ENCODE peak calls at places on chromosomes 1 and 21, in seven cellular contexts. One of them, this sample, is unnamed.
A peak's percentile ranks its signal among the peaks of the same experiment; 100 is the strongest.

GRCh38 chr1:169363046-169363756 is 4.4 kb downstream of the NME7 start:
- DNase-seq in HepG2: no peak
- DNase-seq in MM.1S: no peak
- DNase-seq in GM23248: peak; percentile 84
- DNase-seq in GM23338: no peak
- DNase-seq in fibroblast of lung: peak; percentile 86
- DNase-seq in K562: no peak
- DNase-seq in this sample: no peak

GRCh38 chr1:197986817-197987216 is 69.6 kb downstream of the LHX9 start:
- DNase-seq in HepG2: no peak
- DNase-seq in MM.1S: no peak
- DNase-seq in GM23248: no peak
- DNase-seq in GM23338: no peak
- DNase-seq in fibroblast of lung: no peak
- DNase-seq in K562: no peak
- DNase-seq in this sample: no peak

GRCh38 chr1:156423422-156424352 is 54.7 kb downstream of the RHBG start:
- DNase-seq in HepG2: no peak
- DNase-seq in MM.1S: no peak
- DNase-seq in GM23248: no peak
- DNase-seq in GM23338: no peak
- DNase-seq in fibroblast of lung: no peak
- DNase-seq in K562: peak; percentile 75
- DNase-seq in this sample: no peak

GRCh38 chr1:206002833-206003532 is at the start of gene RAB7B:
- DNase-seq in HepG2: no peak
- DNase-seq in MM.1S: no peak
- DNase-seq in GM23248: peak; percentile 92
- DNase-seq in GM23338: no peak
- DNase-seq in fibroblast of lung: peak; percentile 69
- DNase-seq in K562: no peak
- DNase-seq in this sample: no peak

GRCh38 chr1:9844106-9844505 is 20.3 kb upstream of the CLSTN1 start:
- DNase-seq in HepG2: no peak
- DNase-seq in MM.1S: no peak
- DNase-seq in GM23248: peak; percentile 66
- DNase-seq in GM23338: no peak
- DNase-seq in fibroblast of lung: no peak
- DNase-seq in K562: no peak
- DNase-seq in this sample: no peak

GRCh38 chr1:212060632-212061472 is 25.3 kb downstream of the DTL start:
- DNase-seq in HepG2: no peak
- DNase-seq in MM.1S: no peak
- DNase-seq in GM23248: peak; percentile 27
- DNase-seq in GM23338: no peak
- DNase-seq in fibroblast of lung: no peak
- DNase-seq in K562: no peak
- DNase-seq in this sample: no peak

GRCh38 chr1:19623523-19623922 is 20.6 kb upstream of the NBL1 start:
- DNase-seq in HepG2: peak; percentile 55
- DNase-seq in MM.1S: no peak
- DNase-seq in GM23248: peak; percentile 58
- DNase-seq in GM23338: no peak
- DNase-seq in fibroblast of lung: no peak
- DNase-seq in K562: no peak
- DNase-seq in this sample: no peak

GRCh38 chr1:220631238-220631842 is 58.8 kb upstream of the C1orf115 start:
- DNase-seq in HepG2: no peak
- DNase-seq in MM.1S: no peak
- DNase-seq in GM23248: no peak
- DNase-seq in GM23338: no peak
- DNase-seq in fibroblast of lung: peak; percentile 11
- DNase-seq in K562: no peak
- DNase-seq in this sample: no peak

GRCh38 chr1:44260792-44261474 is 47.7 kb downstream of the DMAP1 start:
- DNase-seq in HepG2: no peak
- DNase-seq in MM.1S: no peak
- DNase-seq in GM23248: no peak
- DNase-seq in GM23338: no peak
- DNase-seq in fibroblast of lung: no peak
- DNase-seq in K562: peak; percentile 34
- DNase-seq in this sample: peak; percentile 51

GRCh38 chr1:36705629-36706028 is 222.9 kb upstream of the CSF3R start:
- DNase-seq in HepG2: no peak
- DNase-seq in MM.1S: no peak
- DNase-seq in GM23248: no peak
- DNase-seq in GM23338: no peak
- DNase-seq in fibroblast of lung: no peak
- DNase-seq in K562: peak; percentile 31
- DNase-seq in this sample: no peak

GRCh38 chr1:161071886-161072371 is 2.2 kb upstream of the ARHGAP30 start:
- DNase-seq in HepG2: peak; percentile 68
- DNase-seq in MM.1S: peak; percentile 74
- DNase-seq in GM23248: peak; percentile 79
- DNase-seq in GM23338: peak; percentile 82
- DNase-seq in fibroblast of lung: peak; percentile 57
- DNase-seq in K562: peak; percentile 79
- DNase-seq in this sample: peak; percentile 80

DNA sequence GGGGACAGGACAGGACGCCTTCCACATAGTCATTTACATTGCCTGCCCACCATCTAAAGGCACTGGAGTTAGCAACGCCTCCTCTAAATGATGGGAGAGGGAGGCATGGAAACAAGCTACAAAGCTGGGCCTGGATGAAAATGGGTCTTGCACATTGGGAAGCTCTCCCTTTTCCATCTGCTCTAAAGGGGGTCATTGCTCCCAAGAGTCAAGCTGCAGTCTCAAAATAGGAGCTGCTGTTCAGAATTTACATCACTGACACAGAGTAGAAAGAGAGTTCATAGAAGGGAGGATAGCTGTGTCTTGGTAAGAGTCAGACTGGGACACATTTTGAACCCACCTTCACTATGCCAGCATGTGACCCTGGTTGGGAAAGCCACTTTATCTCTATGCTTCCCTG is 26.6 kb downstream of the RCSD1 start:
- DNase-seq in HepG2: no peak
- DNase-seq in MM.1S: no peak
- DNase-seq in GM23248: no peak
- DNase-seq in GM23338: no peak
- DNase-seq in fibroblast of lung: no peak
- DNase-seq in K562: no peak
- DNase-seq in this sample: no peak
- H3K4me1 ChIP-seq in HepG2: no peaks in the 10 kb centered on the region
- H3K4me1 ChIP-seq in MM.1S: no peaks in the 10 kb centered on the region
- H3K4me1 ChIP-seq in GM23248: peaks cover 5% of the 10 kb centered on the region
- H3K4me1 ChIP-seq in GM23338: no peaks in the 10 kb centered on the region
- H3K4me1 ChIP-seq in fibroblast of lung: peaks cover 5% of the 10 kb centered on the region
- H3K4me1 ChIP-seq in K562: peaks cover 19% of the 10 kb centered on the region
- H3K4me1 ChIP-seq in this sample: peaks cover 9% of the 10 kb centered on the region

GRCh38 chr1:47415728-47416318 is at the start of gene FOXE3:
- DNase-seq in HepG2: no peak
- DNase-seq in MM.1S: no peak
- DNase-seq in GM23248: no peak
- DNase-seq in GM23338: peak; percentile 47
- DNase-seq in fibroblast of lung: no peak
- DNase-seq in K562: no peak
- DNase-seq in this sample: no peak

GRCh38 chr1:47416319-47417128 is 439 bp downstream of the FOXE3 start:
- DNase-seq in HepG2: no peak
- DNase-seq in MM.1S: no peak
- DNase-seq in GM23248: peak; percentile 45
- DNase-seq in GM23338: peak; percentile 58
- DNase-seq in fibroblast of lung: no peak
- DNase-seq in K562: no peak
- DNase-seq in this sample: peak; percentile 68

GRCh38 chr1:47418122-47418521 is 2.0 kb downstream of the FOXE3 start:
- DNase-seq in HepG2: no peak
- DNase-seq in MM.1S: no peak
- DNase-seq in GM23248: no peak
- DNase-seq in GM23338: no peak
- DNase-seq in fibroblast of lung: no peak
- DNase-seq in K562: no peak
- DNase-seq in this sample: no peak

GRCh38 chr1:47418681-47419272 is 2.7 kb downstream of the FOXE3 start:
- DNase-seq in HepG2: no peak
- DNase-seq in MM.1S: no peak
- DNase-seq in GM23248: no peak
- DNase-seq in GM23338: no peak
- DNase-seq in fibroblast of lung: no peak
- DNase-seq in K562: no peak
- DNase-seq in this sample: no peak

DNA sequence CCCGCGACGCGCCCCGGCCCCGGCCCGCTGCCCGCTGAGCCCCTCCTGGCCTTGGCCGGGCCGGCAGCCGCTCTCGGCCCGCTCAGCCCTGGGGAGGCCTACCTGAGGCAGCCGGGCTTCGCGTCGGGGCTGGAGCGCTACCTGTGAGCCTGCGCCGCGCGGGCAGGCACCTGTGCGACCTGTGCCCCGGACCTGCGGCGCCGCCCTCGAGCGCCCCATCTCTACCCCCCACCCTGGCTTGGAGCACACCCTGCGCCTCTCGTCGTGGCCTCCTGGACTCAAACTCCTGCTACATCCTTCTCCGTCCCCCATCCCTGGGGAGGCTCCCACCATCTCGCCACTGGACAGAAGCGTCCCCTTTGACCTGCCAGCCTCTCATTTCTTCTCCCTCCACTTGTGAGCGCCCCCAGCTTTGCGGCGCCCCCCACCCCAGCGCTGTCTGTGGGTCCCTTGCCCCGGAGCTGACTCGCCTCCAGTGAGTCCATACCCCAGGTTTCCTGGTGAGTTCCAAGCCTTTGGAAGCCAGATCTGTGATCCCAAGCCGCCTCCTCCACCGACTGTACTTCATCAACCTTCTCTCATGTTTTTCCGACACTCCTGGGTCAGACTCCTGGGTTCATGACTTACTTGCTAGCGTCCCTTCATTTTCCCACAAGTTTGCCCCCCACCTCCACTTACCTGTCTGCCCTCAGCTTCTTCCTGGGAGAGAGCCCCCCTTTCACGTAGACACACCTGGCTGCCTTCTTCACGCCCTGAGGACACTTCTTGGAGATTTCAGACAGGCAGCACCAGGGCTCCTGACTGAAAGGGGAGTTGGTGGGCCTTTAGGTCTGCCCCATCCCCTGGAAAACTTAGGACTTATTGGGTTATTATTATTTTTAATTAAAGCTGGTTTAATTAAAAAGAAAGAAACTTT is 1.3 kb downstream of the FOXE3 start:
- DNase-seq in HepG2: no peak
- DNase-seq in MM.1S: no peak
- DNase-seq in GM23248: no peak
- DNase-seq in GM23338: peak; percentile 57
- DNase-seq in fibroblast of lung: no peak
- DNase-seq in K562: no peak
- DNase-seq in this sample: no peak
- H3K4me3 ChIP-seq in HepG2: no peak overlapping the region
- H3K4me3 ChIP-seq in MM.1S: no peak overlapping the region
- H3K4me3 ChIP-seq in GM23248: no peak overlapping the region
- H3K4me3 ChIP-seq in GM23338: peak overlapping the region; percentile 56
- H3K4me3 ChIP-seq in fibroblast of lung: no peak overlapping the region
- H3K4me3 ChIP-seq in K562: no peak overlapping the region
- H3K4me3 ChIP-seq in this sample: peak overlapping the region; percentile 11

DNA sequence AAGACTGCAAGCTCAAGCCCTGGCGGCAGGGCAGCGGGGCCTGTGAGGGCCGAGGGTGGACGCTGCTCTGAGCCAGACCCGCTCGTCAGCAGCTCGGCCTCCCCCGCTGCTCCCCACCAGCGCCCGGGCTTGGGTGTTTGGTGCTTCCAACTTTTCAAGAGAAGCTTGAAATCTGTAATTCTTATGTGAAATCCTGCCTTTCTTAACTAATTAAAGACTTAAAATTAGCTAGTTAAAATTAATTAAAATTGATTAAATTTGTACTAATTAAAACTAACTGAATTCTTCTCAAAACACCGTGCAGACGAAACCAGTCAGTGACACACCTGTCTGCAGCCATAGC is 14.0 kb upstream of the SLC19A1 start:
- DNase-seq in HepG2: no peak
- DNase-seq in MM.1S: no peak
- DNase-seq in GM23248: no peak
- DNase-seq in GM23338: no peak
- DNase-seq in fibroblast of lung: no peak
- DNase-seq in K562: no peak
- DNase-seq in this sample: no peak
- H3K4me2 ChIP-seq in HepG2: peak overlapping the region; percentile 80
- H3K4me2 ChIP-seq in MM.1S: peak overlapping the region; percentile 100
- H3K4me2 ChIP-seq in GM23248: no peak overlapping the region
- H3K4me2 ChIP-seq in GM23338: peak overlapping the region; percentile 67
- H3K4me2 ChIP-seq in fibroblast of lung: no peak overlapping the region
- H3K4me2 ChIP-seq in K562: peak overlapping the region; percentile 74
- H3K4me2 ChIP-seq in this sample: peak overlapping the region; percentile 23

GRCh38 chr1:89566761-89567174 is 42.1 kb downstream of the LRRC8B start:
- DNase-seq in HepG2: no peak
- DNase-seq in MM.1S: no peak
- DNase-seq in GM23248: no peak
- DNase-seq in GM23338: peak; percentile 50
- DNase-seq in fibroblast of lung: peak; percentile 78
- DNase-seq in K562: peak; percentile 33
- DNase-seq in this sample: peak; percentile 68
- H3K4me1 ChIP-seq in HepG2: peaks cover 28% of the 10 kb centered on the region
- H3K4me1 ChIP-seq in MM.1S: no peaks in the 10 kb centered on the region
- H3K4me1 ChIP-seq in GM23248: no peaks in the 10 kb centered on the region
- H3K4me1 ChIP-seq in GM23338: peaks cover 33% of the 10 kb centered on the region
- H3K4me1 ChIP-seq in fibroblast of lung: no peaks in the 10 kb centered on the region
- H3K4me1 ChIP-seq in K562: peaks cover 14% of the 10 kb centered on the region
- H3K4me1 ChIP-seq in this sample: peaks cover 63% of the 10 kb centered on the region

GRCh38 chr1:244154882-244155531 is 103.9 kb downstream of the ZBTB18 start:
- DNase-seq in HepG2: peak; percentile 10
- DNase-seq in MM.1S: no peak
- DNase-seq in GM23248: no peak
- DNase-seq in GM23338: peak; percentile 27
- DNase-seq in fibroblast of lung: no peak
- DNase-seq in K562: no peak
- DNase-seq in this sample: peak; percentile 69
- H3K4me3 ChIP-seq in HepG2: no peak overlapping the region
- H3K4me3 ChIP-seq in MM.1S: no peak overlapping the region
- H3K4me3 ChIP-seq in GM23248: no peak overlapping the region
- H3K4me3 ChIP-seq in GM23338: no peak overlapping the region
- H3K4me3 ChIP-seq in fibroblast of lung: no peak overlapping the region
- H3K4me3 ChIP-seq in K562: no peak overlapping the region
- H3K4me3 ChIP-seq in this sample: no peak overlapping the region